ENCODE peak calls at places on chromosomes 16 and 17, in eight cellular contexts. Q, Z, F, Y, M, O, B and V are unnamed samples.

GRCh38 chr17:45315583-45316270 is 1.1 kb downstream of the MAP3K14 start:
- DNase-seq in B (no peak), Z (no peak), O (no peak), Q (no peak), Y (no peak), M (no peak), F (no peak), V (no peak)

GRCh38 chr17:75783069-75783783 is 1.4 kb upstream of the UNK start:
- DNase-seq in Z (no peak), F (no peak), Q (no peak), B (no peak), Y (no peak), M (no peak), O (peak), V (no peak)

GRCh38 chr17:41654134-41654907 is 29.9 kb upstream of the KRT17 start:
- DNase-seq in M (no peak), O (no peak), Z (peak), Q (no peak), F (no peak), B (no peak), Y (no peak), V (no peak)

GRCh38 chr17:68197091-68197996 is 50.5 kb upstream of the AMZ2 start:
- DNase-seq in Z (peak), F (no peak), B (no peak), O (no peak), Q (no peak), M (peak), Y (no peak), V (no peak)

GRCh38 chr16:23668873-23669272 is 9.8 kb upstream of the PLK1 start:
- DNase-seq in Z (no peak), B (no peak), Y (no peak), O (no peak), F (no peak), Q (no peak), M (no peak), V (no peak)

GRCh38 chr17:42124256-42124655 is 1.7 kb downstream of the HSPB9 start:
- DNase-seq in Z (no peak), F (no peak), B (no peak), O (no peak), Q (no peak), M (no peak), Y (no peak), V (no peak)

GRCh38 chr16:80197790-80198201 is 343.0 kb upstream of the DYNLRB2 start:
- DNase-seq in O (peak), F (no peak), Z (no peak), Q (no peak), Y (no peak), B (no peak), M (no peak), V (peak)

GRCh38 chr17:49217651-49218413 is 7.3 kb downstream of the ABI3 start:
- DNase-seq in Q (peak), B (no peak), F (peak), M (no peak), Z (peak), O (no peak), Y (peak), V (no peak)

GRCh38 chr17:73292031-73292531 is 19.7 kb downstream of the CDC42EP4 start:
- DNase-seq in O (peak), Y (peak), M (no peak), Q (peak), B (no peak), F (peak), Z (peak), V (no peak)

GRCh38 chr17:17712268-17712924 is 31.1 kb downstream of the RAI1 start:
- DNase-seq in Q (no peak), Z (no peak), B (no peak), M (no peak), F (no peak), Y (no peak), O (peak), V (no peak)

GRCh38 chr17:78366109-78366848 is 6.4 kb upstream of the SOCS3 start:
- DNase-seq in O (no peak), Q (no peak), Y (no peak), M (no peak), Z (no peak), F (no peak), B (no peak), V (no peak)

GRCh38 chr16:9053006-9053601 is 38.3 kb upstream of the HAPSTR1 start:
- DNase-seq in O (peak), Y (no peak), Z (peak), M (peak), B (no peak), Q (peak), F (no peak), V (no peak)

GRCh38 chr17:46117117-46117516 is 76.1 kb downstream of the KANSL1 start:
- DNase-seq in M (no peak), B (no peak), Z (no peak), O (no peak), Y (no peak), F (no peak), Q (no peak), V (no peak)

GRCh38 chr17:75611746-75612437 is 21.3 kb upstream of the SMIM5 start:
- DNase-seq in M (no peak), B (no peak), Y (no peak), F (no peak), Z (no peak), O (no peak), Q (no peak), V (no peak)

GRCh38 chr17:21003007-21003621 is 39.7 kb downstream of the USP22 start:
- DNase-seq in B (no peak), F (no peak), Z (peak), M (no peak), Y (no peak), O (no peak), Q (no peak), V (no peak)

GRCh38 chr17:75869282-75870141 is 8.9 kb downstream of the TRIM47 start:
- DNase-seq in Q (peak), Z (peak), F (no peak), M (no peak), B (no peak), O (peak), Y (peak), V (no peak)

GRCh38 chr17:74833501-74834361 is 26.0 kb downstream of the GRIN2C start:
- DNase-seq in F (no peak), B (no peak), Z (peak), Y (peak), M (peak), O (peak), Q (no peak), V (no peak)

GRCh38 chr16:8330761-8331160 is 259.6 kb downstream of the TMEM114 start:
- DNase-seq in F (no peak), Y (no peak), Z (no peak), B (no peak), O (no peak), M (no peak), Q (no peak), V (no peak)

GRCh38 chr16:22688930-22689329 is 125.0 kb upstream of the HS3ST2 start:
- DNase-seq in F (no peak), B (no peak), Z (no peak), Y (no peak), O (no peak), M (no peak), Q (no peak), V (no peak)

GRCh38 chr17:82212331-82213250 is at the start of gene CCDC57:
- DNase-seq in O (peak), Z (peak), Q (peak), M (peak), Y (peak), F (no peak), B (no peak), V (no peak)

GRCh38 chr16:80369559-80369958 is 171.2 kb upstream of the DYNLRB2 start:
- DNase-seq in F (no peak), Z (no peak), M (peak), O (peak), B (peak), Q (no peak), Y (no peak), V (peak)

GRCh38 chr17:2796164-2797140 is at the start of gene RAP1GAP2:
- DNase-seq in Z (peak), Y (peak), M (no peak), Q (peak), B (no peak), F (no peak), O (no peak), V (no peak)

GRCh38 chr17:67624886-67625656 is 92.7 kb upstream of the NOL11 start:
- DNase-seq in Q (no peak), B (no peak), M (no peak), Y (no peak), F (no peak), O (no peak), Z (no peak), V (no peak)

GRCh38 chr17:33178641-33179040 is 114.5 kb downstream of the ASIC2 start:
- DNase-seq in F (no peak), Q (no peak), Y (no peak), B (no peak), Z (no peak), M (no peak), O (no peak), V (no peak)

GRCh38 chr16:85557976-85558589 is 55.0 kb upstream of the GSE1 start:
- DNase-seq in Q (no peak), M (no peak), O (no peak), Z (no peak), F (no peak), Y (no peak), B (no peak), V (no peak)

GRCh38 chr16:70805787-70806186 is 4.8 kb upstream of the VAC14 start:
- DNase-seq in F (no peak), Y (no peak), M (no peak), Z (no peak), O (peak), B (no peak), Q (no peak), V (no peak)

GRCh38 chr17:66841328-66841727 is 6.4 kb downstream of the CACNG5 start:
- DNase-seq in Q (no peak), M (no peak), B (no peak), Y (no peak), F (no peak), O (no peak), Z (no peak), V (no peak)

GRCh38 chr16:84933774-84934571 is 77.4 kb downstream of the ZDHHC7 start:
- DNase-seq in Y (peak), Q (peak), O (no peak), M (no peak), F (peak), B (no peak), Z (peak), V (no peak)

GRCh38 chr16:4937782-4938682 is 1.1 kb upstream of the PPL start:
- DNase-seq in Q (no peak), M (no peak), Z (no peak), B (no peak), Y (no peak), F (no peak), O (no peak), V (no peak)

GRCh38 chr16:88466949-88467348 is 13.9 kb downstream of the ZFPM1 start:
- DNase-seq in M (no peak), F (no peak), O (no peak), Y (no peak), Q (no peak), B (no peak), Z (no peak), V (no peak)

GRCh38 chr16:66662445-66663194 is 33.9 kb downstream of the CMTM4 start:
- DNase-seq in O (peak), Z (no peak), F (no peak), B (no peak), Q (no peak), Y (no peak), M (no peak), V (no peak)

GRCh38 chr17:50899559-50900319 is 33.6 kb upstream of the TOB1 start:
- DNase-seq in Z (no peak), Y (no peak), F (no peak), B (no peak), Q (no peak), M (no peak), O (no peak), V (no peak)
- H3K4me3 ChIP-seq in Z (no peak), Y (no peak), F (no peak), B (no peak), Q (no peak), M (no peak), O (no peak), V (no peak)

GRCh38 chr17:10881959-10882358 is 44.1 kb upstream of the PIRT start:
- DNase-seq in O (no peak), Z (no peak), B (no peak), Q (no peak), M (no peak), F (no peak), Y (no peak), V (no peak)

GRCh38 chr17:10875984-10876555 is 38.2 kb upstream of the PIRT start:
- DNase-seq in O (peak), Y (no peak), Q (peak), F (no peak), Z (peak), M (peak), B (no peak), V (no peak)

GRCh38 chr17:10875411-10875810 is 37.5 kb upstream of the PIRT start:
- DNase-seq in Q (no peak), Y (no peak), O (no peak), Z (no peak), F (no peak), B (no peak), M (peak), V (no peak)

GRCh38 chr17:10879110-10879509 is 41.2 kb upstream of the PIRT start:
- DNase-seq in Z (peak), Q (peak), Y (no peak), B (no peak), F (no peak), O (no peak), M (peak), V (no peak)
- TF ChIP-seq CTCF in Z (no peak), Q (peak), Y (no peak), B (no peak), F (no peak), O (peak), M (peak), V (no peak)

GRCh38 chr17:11624968-11625367 is 26.7 kb downstream of the DNAH9 start:
- DNase-seq in Q (no peak), Z (no peak), O (no peak), B (no peak), M (no peak), Y (no peak), F (no peak), V (no peak)
- H3K4me3 ChIP-seq in Q (no peak), Z (no peak), O (no peak), B (no peak), M (no peak), Y (no peak), F (no peak), V (no peak)

DNA sequence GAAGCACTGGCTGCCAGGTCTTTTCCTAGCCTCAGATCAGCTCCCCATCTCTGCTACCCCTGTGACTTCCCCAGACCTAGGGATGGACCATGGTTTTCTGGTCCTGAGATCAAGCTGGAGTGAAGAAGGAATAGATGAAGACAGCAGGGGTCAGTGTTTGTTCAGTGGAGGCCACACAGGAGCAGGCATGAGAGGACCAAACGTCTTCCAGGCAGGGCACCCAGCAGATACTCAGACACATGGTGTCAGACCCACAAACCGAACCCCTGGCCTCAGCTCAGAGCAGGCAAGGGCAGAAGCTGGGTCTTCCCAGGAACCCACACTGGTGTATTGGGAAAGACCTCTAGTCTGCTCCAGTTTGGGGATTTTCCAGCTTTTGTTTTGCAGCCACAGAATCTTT is 189.7 kb downstream of the IRX5 start:
- DNase-seq in Z (no peak), Q (no peak), F (no peak), O (no peak), Y (peak), M (peak), B (no peak), V (no peak)
- TF ChIP-seq CTCF in Z (peak), Q (no peak), F (no peak), O (no peak), Y (no peak), M (peak), B (no peak), V (no peak)